ENCODE peak calls at places on chromosomes 1 and 21, in five cellular contexts. O is CD8-positive, alpha-beta T cell; R is left colon; X is activated naive CD4-positive, alpha-beta T cell treated with Interleukin-2 at 50 U/mL for 16 hours; Z is activated T-cell treated with anti-CD3 and anti-CD28 coated beads, Interleukin-2, amount 50 U/mL, for 4 hours. U is an unnamed sample.

GRCh38 chr21:41477641-41478318 is 30.2 kb downstream of the TMPRSS2 start:
- DNase-seq in Z (no peak), R (peak), O (no peak), X (no peak), U (no peak)

GRCh38 chr1:221911714-221912113 is 169.8 kb upstream of the DUSP10 start:
- DNase-seq in R (no peak), O (no peak), X (no peak), Z (no peak), U (no peak)

GRCh38 chr1:212814548-212814947 is 22.9 kb downstream of the TATDN3 start:
- DNase-seq in Z (no peak), O (no peak), R (no peak), X (no peak), U (no peak)

GRCh38 chr21:22961248-22961647 is 1963.0 kb downstream of the NCAM2 start:
- DNase-seq in Z (no peak), X (no peak), R (no peak), O (no peak), U (no peak)

GRCh38 chr1:32998997-32999396 is 34.4 kb upstream of the RNF19B start:
- DNase-seq in Z (no peak), O (no peak), R (no peak), X (no peak), U (no peak)

GRCh38 chr1:179550753-179551682 is 24.7 kb downstream of the NPHS2 start:
- DNase-seq in R (no peak), X (no peak), O (no peak), Z (no peak), U (no peak)

GRCh38 chr1:8871539-8871935 is 6.9 kb downstream of the ENO1 start:
- DNase-seq in X (no peak), Z (no peak), R (peak), O (no peak), U (no peak)

GRCh38 chr1:164668451-164668850 is 109.5 kb downstream of the PBX1 start:
- DNase-seq in Z (no peak), O (no peak), R (no peak), X (no peak), U (no peak)

GRCh38 chr1:67294836-67295622 is 12.6 kb upstream of the IL12RB2 start:
- DNase-seq in X (no peak), R (no peak), Z (no peak), O (no peak), U (no peak)

GRCh38 chr1:170578356-170578755 is 46.4 kb downstream of the GORAB start:
- DNase-seq in Z (no peak), O (no peak), X (no peak), R (no peak), U (no peak)

GRCh38 chr1:97895278-97895677 is 25.6 kb downstream of the DPYD start:
- DNase-seq in Z (no peak), R (no peak), X (no peak), O (no peak), U (no peak)

GRCh38 chr1:102190429-102190828 is 193.7 kb upstream of the OLFM3 start:
- DNase-seq in Z (no peak), O (no peak), X (no peak), R (no peak), U (no peak)

GRCh38 chr1:20698195-20698910 is 19.5 kb downstream of the KIF17 start:
- DNase-seq in Z (no peak), X (no peak), O (no peak), R (no peak), U (no peak)

GRCh38 chr1:187415065-187415464 is 586.3 kb downstream of the PLA2G4A start:
- DNase-seq in O (no peak), X (no peak), R (no peak), Z (no peak), U (no peak)

GRCh38 chr21:38806153-38806941 is 618 bp downstream of the ETS2 start:
- DNase-seq in O (peak), Z (peak), X (peak), R (peak), U (no peak)

GRCh38 chr1:193270996-193271395 is 84.6 kb upstream of the B3GALT2 start:
- DNase-seq in R (no peak), X (no peak), O (no peak), Z (no peak), U (no peak)

GRCh38 chr21:20265704-20266368 is 732.4 kb upstream of the NCAM2 start:
- DNase-seq in R (no peak), Z (no peak), X (no peak), O (no peak), U (no peak)

GRCh38 chr1:42758641-42759040 is 8.2 kb downstream of the P3H1 start:
- DNase-seq in X (no peak), O (no peak), R (no peak), Z (no peak), U (no peak)

GRCh38 chr1:91018006-91018405 is 3.8 kb downstream of the ZNF644 start:
- DNase-seq in O (no peak), X (no peak), R (no peak), Z (no peak), U (no peak)

GRCh38 chr21:42269382-42269781 is 45.8 kb downstream of the TFF3 start:
- DNase-seq in O (no peak), R (no peak), Z (no peak), X (no peak), U (no peak)

GRCh38 chr1:58964880-58965279 is 181.0 kb upstream of the JUN start:
- DNase-seq in Z (no peak), O (no peak), R (no peak), X (no peak), U (peak)

GRCh38 chr1:70907563-70908310 is 139.9 kb downstream of the PTGER3 start:
- DNase-seq in X (no peak), R (no peak), O (no peak), Z (no peak), U (no peak)

GRCh38 chr1:25501235-25502058 is 42.0 kb upstream of the LDLRAP1 start:
- DNase-seq in R (no peak), O (no peak), Z (no peak), X (no peak), U (no peak)

U was measured in lung.